ENCODE peak calls at places on chromosomes 16 and 17, in five cellular contexts. One of them, this sample, is unnamed.

GRCh38 chr17:45144199-45145034 is 3.9 kb upstream of the HEXIM1 start:
- DNase-seq in upper lobe of right lung: peak
- DNase-seq in CD4-positive, CD25-positive, alpha-beta regulatory T cell: no peak
- DNase-seq in cardiac muscle cell: no peak
- DNase-seq in heart left ventricle: peak
- DNase-seq in this sample: no peak

GRCh38 chr17:20998571-20999043 is 44.2 kb downstream of the USP22 start:
- DNase-seq in upper lobe of right lung: no peak
- DNase-seq in CD4-positive, CD25-positive, alpha-beta regulatory T cell: no peak
- DNase-seq in cardiac muscle cell: no peak
- DNase-seq in heart left ventricle: no peak
- DNase-seq in this sample: no peak

GRCh38 chr16:52912565-52913173 is 140.0 kb downstream of the CHD9NB start:
- DNase-seq in upper lobe of right lung: peak
- DNase-seq in CD4-positive, CD25-positive, alpha-beta regulatory T cell: peak
- DNase-seq in cardiac muscle cell: peak
- DNase-seq in heart left ventricle: peak
- DNase-seq in this sample: peak

GRCh38 chr17:70956731-70957130 is 787.4 kb downstream of the KCNJ2 start:
- DNase-seq in upper lobe of right lung: no peak
- DNase-seq in CD4-positive, CD25-positive, alpha-beta regulatory T cell: no peak
- DNase-seq in cardiac muscle cell: no peak
- DNase-seq in heart left ventricle: no peak
- DNase-seq in this sample: no peak

GRCh38 chr16:58235663-58236062 is 37.8 kb upstream of the CSNK2A2 start:
- DNase-seq in upper lobe of right lung: no peak
- DNase-seq in CD4-positive, CD25-positive, alpha-beta regulatory T cell: no peak
- DNase-seq in cardiac muscle cell: no peak
- DNase-seq in heart left ventricle: no peak
- DNase-seq in this sample: no peak

GRCh38 chr17:3845361-3845753 is 689 bp downstream of the NCBP3 start:
- DNase-seq in upper lobe of right lung: no peak
- DNase-seq in CD4-positive, CD25-positive, alpha-beta regulatory T cell: peak
- DNase-seq in cardiac muscle cell: no peak
- DNase-seq in heart left ventricle: no peak
- DNase-seq in this sample: peak

GRCh38 chr17:64706224-64707076 is 44.3 kb upstream of the SMURF2 start:
- DNase-seq in upper lobe of right lung: no peak
- DNase-seq in CD4-positive, CD25-positive, alpha-beta regulatory T cell: no peak
- DNase-seq in cardiac muscle cell: no peak
- DNase-seq in heart left ventricle: no peak
- DNase-seq in this sample: peak

GRCh38 chr17:45739786-45740185 is 44.3 kb upstream of the CRHR1 start:
- DNase-seq in upper lobe of right lung: peak
- DNase-seq in CD4-positive, CD25-positive, alpha-beta regulatory T cell: no peak
- DNase-seq in cardiac muscle cell: no peak
- DNase-seq in heart left ventricle: no peak
- DNase-seq in this sample: no peak

GRCh38 chr17:48745381-48746275 is 17.1 kb upstream of the HOXB13 start:
- DNase-seq in upper lobe of right lung: no peak
- DNase-seq in CD4-positive, CD25-positive, alpha-beta regulatory T cell: no peak
- DNase-seq in cardiac muscle cell: no peak
- DNase-seq in heart left ventricle: no peak
- DNase-seq in this sample: no peak

GRCh38 chr17:60577147-60577925 is 22.7 kb upstream of the PPM1D start:
- DNase-seq in upper lobe of right lung: no peak
- DNase-seq in CD4-positive, CD25-positive, alpha-beta regulatory T cell: no peak
- DNase-seq in cardiac muscle cell: no peak
- DNase-seq in heart left ventricle: no peak
- DNase-seq in this sample: no peak

GRCh38 chr17:15083225-15083624 is 181.9 kb downstream of the PMP22 start:
- DNase-seq in upper lobe of right lung: no peak
- DNase-seq in CD4-positive, CD25-positive, alpha-beta regulatory T cell: no peak
- DNase-seq in cardiac muscle cell: no peak
- DNase-seq in heart left ventricle: no peak
- DNase-seq in this sample: no peak

DNA sequence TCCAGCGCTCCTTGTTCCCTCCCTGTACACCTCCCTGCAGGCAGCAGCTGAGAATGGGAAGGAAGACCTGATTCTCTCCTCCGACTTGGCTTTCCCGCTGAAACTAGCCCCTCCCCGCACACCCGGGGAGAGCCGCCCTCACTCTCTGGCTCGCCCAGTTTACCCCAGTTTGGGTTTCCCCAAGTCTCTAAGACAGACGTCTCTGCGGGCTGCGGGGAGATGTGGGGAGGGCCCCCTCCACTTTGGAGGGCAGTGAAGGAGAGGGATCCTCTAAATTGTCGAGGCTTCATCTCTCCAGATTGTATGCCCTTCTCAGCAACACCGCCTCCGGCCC is 797 bp downstream of the GRB7 start:
- DNase-seq in upper lobe of right lung: no peak
- DNase-seq in CD4-positive, CD25-positive, alpha-beta regulatory T cell: peak
- DNase-seq in cardiac muscle cell: no peak
- DNase-seq in heart left ventricle: no peak
- DNase-seq in this sample: peak
- H3K27ac ChIP-seq in upper lobe of right lung: peak
- H3K27ac ChIP-seq in CD4-positive, CD25-positive, alpha-beta regulatory T cell: no peak
- H3K27ac ChIP-seq in cardiac muscle cell: no peak
- H3K27ac ChIP-seq in heart left ventricle: no peak
- H3K27ac ChIP-seq in this sample: peak

DNA sequence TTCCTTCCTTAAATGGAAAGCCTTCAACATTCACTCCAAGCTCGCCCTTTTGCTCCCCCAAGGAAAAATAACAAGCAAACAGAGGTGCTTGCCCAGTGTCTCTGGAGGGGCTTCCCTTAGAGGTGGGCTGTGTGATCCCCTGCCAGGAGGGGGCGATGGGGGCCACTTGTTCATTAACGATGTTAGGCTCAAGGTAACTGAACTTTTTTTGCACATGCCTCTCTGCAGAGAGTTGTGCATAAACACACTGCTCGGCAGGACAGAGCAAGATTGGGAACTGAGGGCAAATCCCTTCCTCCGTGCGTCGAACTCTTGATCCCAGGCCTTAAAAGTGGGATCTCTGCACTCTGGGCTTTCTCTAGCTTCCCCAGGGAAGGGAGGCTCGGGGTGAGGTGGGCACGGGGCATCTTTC is 15.5 kb upstream of the NAGLU start:
- DNase-seq in upper lobe of right lung: no peak
- DNase-seq in CD4-positive, CD25-positive, alpha-beta regulatory T cell: peak
- DNase-seq in cardiac muscle cell: no peak
- DNase-seq in heart left ventricle: no peak
- DNase-seq in this sample: no peak
- H3K27ac ChIP-seq in upper lobe of right lung: peak
- H3K27ac ChIP-seq in CD4-positive, CD25-positive, alpha-beta regulatory T cell: no peak
- H3K27ac ChIP-seq in cardiac muscle cell: peak
- H3K27ac ChIP-seq in heart left ventricle: peak
- H3K27ac ChIP-seq in this sample: peak

DNA sequence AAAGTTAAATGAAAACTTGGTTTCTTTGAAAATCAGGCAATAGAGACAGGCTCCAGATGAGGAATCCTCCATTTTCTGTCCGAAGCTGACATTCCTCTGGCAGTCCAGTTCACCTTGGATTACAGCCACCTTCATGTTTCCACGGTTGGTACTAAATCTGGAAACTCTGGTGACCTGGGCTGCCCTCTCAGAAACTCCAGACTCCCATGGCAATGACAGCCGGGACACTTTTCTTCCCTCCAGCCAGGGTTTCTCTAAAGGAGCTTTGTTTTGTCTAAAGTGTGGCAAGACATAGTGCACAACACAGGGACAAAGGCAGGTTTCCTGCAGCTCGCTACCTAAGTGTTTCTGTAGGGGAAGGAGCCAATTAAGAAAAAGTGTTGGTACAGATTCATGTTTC is 36.0 kb downstream of the CLUAP1 start:
- DNase-seq in upper lobe of right lung: no peak
- DNase-seq in CD4-positive, CD25-positive, alpha-beta regulatory T cell: no peak
- DNase-seq in cardiac muscle cell: no peak
- DNase-seq in heart left ventricle: no peak
- DNase-seq in this sample: no peak
- H3K27ac ChIP-seq in upper lobe of right lung: no peak
- H3K27ac ChIP-seq in CD4-positive, CD25-positive, alpha-beta regulatory T cell: peak
- H3K27ac ChIP-seq in cardiac muscle cell: no peak
- H3K27ac ChIP-seq in heart left ventricle: peak
- H3K27ac ChIP-seq in this sample: no peak

GRCh38 chr17:81070541-81071246 is 35.7 kb downstream of the BAIAP2 start:
- DNase-seq in upper lobe of right lung: no peak
- DNase-seq in CD4-positive, CD25-positive, alpha-beta regulatory T cell: no peak
- DNase-seq in cardiac muscle cell: no peak
- DNase-seq in heart left ventricle: no peak
- DNase-seq in this sample: no peak
- H3K27ac ChIP-seq in upper lobe of right lung: peak
- H3K27ac ChIP-seq in CD4-positive, CD25-positive, alpha-beta regulatory T cell: no peak
- H3K27ac ChIP-seq in cardiac muscle cell: no peak
- H3K27ac ChIP-seq in heart left ventricle: no peak
- H3K27ac ChIP-seq in this sample: no peak

GRCh38 chr17:38324141-38324540 is 19.6 kb downstream of the GPR179 start:
- DNase-seq in upper lobe of right lung: no peak
- DNase-seq in CD4-positive, CD25-positive, alpha-beta regulatory T cell: no peak
- DNase-seq in cardiac muscle cell: no peak
- DNase-seq in heart left ventricle: no peak
- DNase-seq in this sample: no peak

GRCh38 chr17:38320482-38320881 is 23.3 kb downstream of the GPR179 start:
- DNase-seq in upper lobe of right lung: peak
- DNase-seq in CD4-positive, CD25-positive, alpha-beta regulatory T cell: no peak
- DNase-seq in cardiac muscle cell: no peak
- DNase-seq in heart left ventricle: no peak
- DNase-seq in this sample: peak

GRCh38 chr17:38324732-38325131 is 19.0 kb downstream of the GPR179 start:
- DNase-seq in upper lobe of right lung: no peak
- DNase-seq in CD4-positive, CD25-positive, alpha-beta regulatory T cell: no peak
- DNase-seq in cardiac muscle cell: no peak
- DNase-seq in heart left ventricle: no peak
- DNase-seq in this sample: no peak

GRCh38 chr17:38322897-38323296 is 20.9 kb downstream of the GPR179 start:
- DNase-seq in upper lobe of right lung: no peak
- DNase-seq in CD4-positive, CD25-positive, alpha-beta regulatory T cell: no peak
- DNase-seq in cardiac muscle cell: no peak
- DNase-seq in heart left ventricle: no peak
- DNase-seq in this sample: no peak

DNA sequence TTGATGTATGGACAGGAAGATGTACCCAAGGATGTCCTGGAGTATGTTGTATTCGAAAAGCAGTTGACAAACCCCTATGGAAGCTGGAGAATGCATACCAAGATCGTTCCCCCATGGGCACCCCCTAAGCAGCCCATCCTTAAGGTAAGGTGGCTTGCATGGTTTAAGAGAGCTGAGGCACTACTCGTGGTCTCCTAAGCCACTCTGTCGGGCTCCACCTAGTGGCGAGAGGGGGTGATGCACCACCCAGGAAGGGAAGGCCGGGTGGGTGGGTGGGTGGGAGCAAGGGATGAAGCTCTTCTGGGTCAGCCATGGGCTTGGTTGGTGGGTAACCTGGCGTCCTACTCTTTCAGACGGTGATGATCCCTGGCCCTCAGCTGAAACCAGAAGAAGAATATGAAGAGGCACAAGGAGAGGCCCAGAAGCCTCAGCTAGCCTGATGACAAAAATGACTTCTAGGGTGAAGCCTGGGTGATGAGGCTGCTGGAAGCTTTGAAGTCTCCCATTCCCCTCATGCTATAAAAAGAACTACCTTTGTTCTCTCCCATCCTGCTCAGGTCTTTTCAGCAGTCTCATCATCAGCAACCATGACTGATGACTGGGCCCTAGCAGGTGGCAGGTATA is 21.5 kb downstream of the GPR179 start:
- DNase-seq in upper lobe of right lung: peak
- DNase-seq in CD4-positive, CD25-positive, alpha-beta regulatory T cell: peak
- DNase-seq in cardiac muscle cell: peak
- DNase-seq in heart left ventricle: peak
- DNase-seq in this sample: peak
- H3K27ac ChIP-seq in upper lobe of right lung: no peak
- H3K27ac ChIP-seq in CD4-positive, CD25-positive, alpha-beta regulatory T cell: no peak
- H3K27ac ChIP-seq in cardiac muscle cell: no peak
- H3K27ac ChIP-seq in heart left ventricle: no peak
- H3K27ac ChIP-seq in this sample: no peak

DNA sequence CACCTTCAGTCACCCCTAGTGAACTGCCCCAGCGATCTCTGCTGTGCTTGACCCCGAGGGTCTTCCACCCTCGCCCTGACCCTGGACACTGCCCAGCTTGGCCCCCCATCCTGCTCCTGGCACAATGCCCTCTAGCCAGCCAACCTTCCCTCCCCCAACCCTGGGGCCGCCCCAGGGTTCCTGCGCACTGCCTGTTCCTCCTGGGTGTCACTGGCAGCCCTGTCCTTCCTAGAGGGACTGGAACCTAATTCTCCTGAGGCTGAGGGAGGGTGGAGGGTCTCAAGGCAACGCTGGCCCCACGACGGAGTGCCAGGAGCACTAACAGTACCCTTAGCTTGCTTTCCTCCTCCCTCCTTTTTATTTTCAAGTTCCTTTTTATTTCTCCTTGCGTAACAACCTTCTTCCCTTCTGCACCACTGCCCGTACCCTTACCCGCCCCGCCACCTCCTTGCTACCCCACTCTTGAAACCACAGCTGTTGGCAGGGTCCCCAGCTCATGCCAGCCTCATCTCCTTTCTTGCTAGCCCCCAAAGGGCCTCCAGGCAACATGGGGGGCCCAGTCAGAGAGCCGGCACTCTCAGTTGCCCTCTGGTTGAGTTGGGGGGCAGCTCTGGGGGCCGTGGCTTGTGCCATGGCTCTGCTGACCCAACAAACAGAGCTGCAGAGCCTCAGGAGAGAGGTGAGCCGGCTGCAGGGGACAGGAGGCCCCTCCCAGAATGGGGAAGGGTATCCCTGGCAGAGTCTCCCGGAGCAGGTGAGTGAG is at the start of gene TNFSF13:
- DNase-seq in upper lobe of right lung: peak
- DNase-seq in CD4-positive, CD25-positive, alpha-beta regulatory T cell: no peak
- DNase-seq in cardiac muscle cell: no peak
- DNase-seq in heart left ventricle: no peak
- DNase-seq in this sample: no peak
- H3K27ac ChIP-seq in upper lobe of right lung: peak
- H3K27ac ChIP-seq in CD4-positive, CD25-positive, alpha-beta regulatory T cell: peak
- H3K27ac ChIP-seq in cardiac muscle cell: peak
- H3K27ac ChIP-seq in heart left ventricle: peak
- H3K27ac ChIP-seq in this sample: peak

GRCh38 chr16:50069060-50069459 is 3.3 kb downstream of the HEATR3 start:
- DNase-seq in upper lobe of right lung: no peak
- DNase-seq in CD4-positive, CD25-positive, alpha-beta regulatory T cell: no peak
- DNase-seq in cardiac muscle cell: no peak
- DNase-seq in heart left ventricle: no peak
- DNase-seq in this sample: no peak
- H3K27ac ChIP-seq in upper lobe of right lung: no peak
- H3K27ac ChIP-seq in CD4-positive, CD25-positive, alpha-beta regulatory T cell: no peak
- H3K27ac ChIP-seq in cardiac muscle cell: no peak
- H3K27ac ChIP-seq in heart left ventricle: no peak
- H3K27ac ChIP-seq in this sample: no peak